ENCODE peak calls at places on chromosomes 11 and 22, in five cellular contexts. J is left colon; X is activated CD8-positive, alpha-beta memory T cell treated with anti-CD3 and anti-CD28 coated beads, Interleukin-2, amount 50 U/mL, for 4 hours; M is iris pigment epithelial cell; N is AG04450. G is an unnamed sample.

GRCh38 chr11:28981331-28981865 is 873.2 kb downstream of the METTL15 start:
- DNase-seq in J (no peak), M (peak), X (no peak), N (no peak), G (no peak)

GRCh38 chr11:47002366-47002765 is 65.8 kb downstream of the CSTPP1 start:
- DNase-seq in X (no peak), J (no peak), N (no peak), M (no peak), G (no peak)

GRCh38 chr11:107915229-107915628 is 13.0 kb upstream of the RAB39A start:
- DNase-seq in M (no peak), N (no peak), X (no peak), J (no peak), G (no peak)

GRCh38 chr11:94130589-94131362 is 2.1 kb downstream of the PANX1 start:
- DNase-seq in J (no peak), M (peak), X (no peak), N (no peak), G (peak)

GRCh38 chr22:42830161-42830560 is 26.9 kb downstream of the ARFGAP3 start:
- DNase-seq in N (no peak), M (no peak), J (no peak), X (no peak), G (no peak)

GRCh38 chr11:44630511-44631210 is 65.2 kb downstream of the CD82 start:
- DNase-seq in N (no peak), J (no peak), X (no peak), M (no peak), G (no peak)

GRCh38 chr22:45008853-45009751 is 703 bp downstream of the PHF21B start:
- DNase-seq in M (peak), N (no peak), X (no peak), J (no peak), G (no peak)

GRCh38 chr11:119065369-119065768 is 2.2 kb upstream of the VPS11 start:
- DNase-seq in J (no peak), X (peak), M (peak), N (no peak), G (no peak)

GRCh38 chr11:108405706-108406105 is 61.6 kb downstream of the C11orf65 start:
- DNase-seq in N (no peak), J (no peak), M (no peak), X (no peak), G (no peak)

GRCh38 chr22:50583294-50583865 is 731 bp upstream of the CHKB start:
- DNase-seq in X (peak), N (no peak), M (no peak), J (no peak), G (no peak)

GRCh38 chr11:58958500-58958899 is 19.2 kb downstream of the GLYATL1 start:
- DNase-seq in J (peak), N (no peak), M (peak), X (peak), G (no peak)

GRCh38 chr11:77086521-77087472 is 15.8 kb upstream of the OMP start:
- DNase-seq in M (no peak), N (no peak), J (peak), X (no peak), G (no peak)

GRCh38 chr11:120034881-120035620 is 102.9 kb downstream of the TRIM29 start:
- DNase-seq in J (no peak), M (no peak), N (no peak), X (no peak), G (no peak)

GRCh38 chr11:72773291-72773690 is 20.6 kb downstream of the STARD10 start:
- DNase-seq in M (peak), J (no peak), X (no peak), N (peak), G (peak)

GRCh38 chr22:46862418-46863324 is 100.2 kb downstream of the TBC1D22A start:
- DNase-seq in X (no peak), M (no peak), J (no peak), N (no peak), G (no peak)

GRCh38 chr11:125593113-125593761 is 585 bp downstream of the STT3A start:
- DNase-seq in X (no peak), N (no peak), M (peak), J (no peak), G (no peak)

GRCh38 chr11:125062931-125063428 is at the start of gene SLC37A2:
- DNase-seq in M (peak), X (peak), N (no peak), J (peak), G (no peak)

GRCh38 chr11:126469308-126469707 is 113.8 kb downstream of the ST3GAL4 start:
- DNase-seq in X (no peak), N (no peak), M (no peak), J (no peak), G (no peak)

GRCh38 chr22:30192427-30192826 is 54.1 kb downstream of the LIF start:
- DNase-seq in X (no peak), M (no peak), N (no peak), J (no peak), G (no peak)

G was measured in AG09309.